ENCODE peak calls at places on chromosome 19, in ten cellular contexts. One of them, this sample, is unnamed.

GRCh38 chr19:27793128-27793643 is 1419.8 kb downstream of the UQCRFS1 start:
- DNase-seq in fibroblast of mammary gland: peak; percentile 78
- DNase-seq in spleen: peak; percentile 90
- DNase-seq in CD8-positive, alpha-beta T cell: peak; percentile 25
- DNase-seq in OCI-LY7: peak; percentile 89
- DNase-seq in cardiac muscle cell: peak; percentile 79
- DNase-seq in endothelial cell: peak; percentile 18
- DNase-seq in foreskin fibroblast: peak; percentile 93
- DNase-seq in fibroblast of pulmonary artery: peak; percentile 67
- DNase-seq in IMR-90: peak; percentile 58
- DNase-seq in this sample: no peak

GRCh38 chr19:52227196-52227940 is 37.5 kb downstream of the PPP2R1A start:
- DNase-seq in spleen: no peak
- DNase-seq in fibroblast of mammary gland: no peak
- DNase-seq in cardiac muscle cell: no peak
- DNase-seq in IMR-90: no peak
- DNase-seq in CD8-positive, alpha-beta T cell: no peak
- DNase-seq in endothelial cell: no peak
- DNase-seq in foreskin fibroblast: no peak
- DNase-seq in OCI-LY7: no peak
- DNase-seq in fibroblast of pulmonary artery: no peak
- DNase-seq in this sample: no peak

GRCh38 chr19:53102701-53103140 is 501 bp downstream of the ZNF160 start:
- DNase-seq in fibroblast of mammary gland: peak; percentile 32
- DNase-seq in foreskin fibroblast: peak; percentile 73
- DNase-seq in IMR-90: peak; percentile 31
- DNase-seq in fibroblast of pulmonary artery: peak; percentile 44
- DNase-seq in CD8-positive, alpha-beta T cell: peak; percentile 3
- DNase-seq in spleen: peak; percentile 86
- DNase-seq in cardiac muscle cell: peak; percentile 54
- DNase-seq in OCI-LY7: peak; percentile 63
- DNase-seq in endothelial cell: peak; percentile 45
- DNase-seq in this sample: peak; percentile 53

GRCh38 chr19:51921949-51922348 is 5.3 kb upstream of the ZNF613 start:
- DNase-seq in fibroblast of mammary gland: no peak
- DNase-seq in spleen: no peak
- DNase-seq in foreskin fibroblast: no peak
- DNase-seq in endothelial cell: no peak
- DNase-seq in CD8-positive, alpha-beta T cell: no peak
- DNase-seq in IMR-90: no peak
- DNase-seq in OCI-LY7: peak; percentile 28
- DNase-seq in fibroblast of pulmonary artery: no peak
- DNase-seq in cardiac muscle cell: no peak
- DNase-seq in this sample: no peak

GRCh38 chr19:1027020-1027952 is 878 bp downstream of the CNN2 start:
- DNase-seq in foreskin fibroblast: peak; percentile 65
- DNase-seq in OCI-LY7: peak; percentile 53
- DNase-seq in CD8-positive, alpha-beta T cell: no peak
- DNase-seq in fibroblast of mammary gland: no peak
- DNase-seq in IMR-90: no peak
- DNase-seq in endothelial cell: no peak
- DNase-seq in cardiac muscle cell: peak; percentile 54
- DNase-seq in fibroblast of pulmonary artery: peak; percentile 45
- DNase-seq in spleen: peak; percentile 88
- DNase-seq in this sample: no peak

GRCh38 chr19:14055396-14055795 is 6.5 kb downstream of the PALM3 start:
- DNase-seq in OCI-LY7: no peak
- DNase-seq in IMR-90: no peak
- DNase-seq in CD8-positive, alpha-beta T cell: no peak
- DNase-seq in fibroblast of pulmonary artery: no peak
- DNase-seq in endothelial cell: no peak
- DNase-seq in cardiac muscle cell: no peak
- DNase-seq in spleen: no peak
- DNase-seq in fibroblast of mammary gland: no peak
- DNase-seq in foreskin fibroblast: no peak
- DNase-seq in this sample: no peak

GRCh38 chr19:46615966-46616365 is 8.9 kb downstream of the PTGIR start:
- DNase-seq in cardiac muscle cell: no peak
- DNase-seq in OCI-LY7: no peak
- DNase-seq in endothelial cell: no peak
- DNase-seq in fibroblast of pulmonary artery: no peak
- DNase-seq in IMR-90: no peak
- DNase-seq in CD8-positive, alpha-beta T cell: no peak
- DNase-seq in spleen: peak; percentile 34
- DNase-seq in fibroblast of mammary gland: no peak
- DNase-seq in foreskin fibroblast: no peak
- DNase-seq in this sample: no peak

GRCh38 chr19:46849610-46850009 is 1.0 kb downstream of the AP2S1 start:
- DNase-seq in CD8-positive, alpha-beta T cell: no peak
- DNase-seq in OCI-LY7: no peak
- DNase-seq in IMR-90: no peak
- DNase-seq in foreskin fibroblast: peak; percentile 33
- DNase-seq in cardiac muscle cell: no peak
- DNase-seq in fibroblast of mammary gland: no peak
- DNase-seq in spleen: peak; percentile 70
- DNase-seq in fibroblast of pulmonary artery: no peak
- DNase-seq in endothelial cell: peak; percentile 30
- DNase-seq in this sample: no peak

GRCh38 chr19:37886571-37886970 is 19.8 kb downstream of the WDR87 start:
- DNase-seq in IMR-90: no peak
- DNase-seq in fibroblast of mammary gland: no peak
- DNase-seq in fibroblast of pulmonary artery: no peak
- DNase-seq in spleen: no peak
- DNase-seq in OCI-LY7: no peak
- DNase-seq in cardiac muscle cell: no peak
- DNase-seq in foreskin fibroblast: no peak
- DNase-seq in CD8-positive, alpha-beta T cell: no peak
- DNase-seq in endothelial cell: no peak
- DNase-seq in this sample: no peak

DNA sequence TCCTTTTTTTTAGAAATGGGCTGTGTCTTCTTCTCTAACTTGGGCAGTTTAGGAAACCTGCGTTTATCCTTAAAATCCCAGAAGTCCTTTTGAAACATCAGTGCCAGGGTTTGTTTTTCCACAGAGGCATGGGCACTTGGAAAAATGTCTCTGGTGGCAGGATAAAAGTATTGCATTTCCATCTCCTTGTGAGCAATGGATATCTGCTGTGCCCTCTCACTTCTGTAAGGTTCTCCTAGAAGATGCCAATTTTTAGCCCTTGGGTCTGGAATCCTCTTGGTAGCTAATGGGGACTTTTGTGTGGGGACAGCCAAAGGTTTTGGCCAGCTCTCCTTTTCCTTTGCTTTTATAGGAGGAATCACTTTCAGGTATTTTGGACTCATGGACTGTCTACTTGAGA is 21.0 kb downstream of the WDR87 start:
- DNase-seq in spleen: no peak
- DNase-seq in cardiac muscle cell: no peak
- DNase-seq in CD8-positive, alpha-beta T cell: no peak
- DNase-seq in OCI-LY7: no peak
- DNase-seq in endothelial cell: no peak
- DNase-seq in IMR-90: no peak
- DNase-seq in fibroblast of mammary gland: no peak
- DNase-seq in foreskin fibroblast: no peak
- DNase-seq in fibroblast of pulmonary artery: no peak
- DNase-seq in this sample: no peak
- TF ChIP-seq CTCF in spleen: no peak
- TF ChIP-seq CTCF in cardiac muscle cell: no peak
- TF ChIP-seq CTCF in CD8-positive, alpha-beta T cell: no peak
- TF ChIP-seq CTCF in OCI-LY7: no peak
- TF ChIP-seq CTCF in endothelial cell: no peak
- TF ChIP-seq CTCF in IMR-90: no peak
- TF ChIP-seq CTCF in fibroblast of mammary gland: no peak
- TF ChIP-seq CTCF in foreskin fibroblast: no peak
- TF ChIP-seq CTCF in fibroblast of pulmonary artery: no peak
- TF ChIP-seq CTCF in this sample: no peak

GRCh38 chr19:2209408-2209807 is 26.7 kb downstream of the PLEKHJ1 start:
- DNase-seq in fibroblast of pulmonary artery: no peak
- DNase-seq in OCI-LY7: no peak
- DNase-seq in CD8-positive, alpha-beta T cell: no peak
- DNase-seq in cardiac muscle cell: no peak
- DNase-seq in IMR-90: no peak
- DNase-seq in foreskin fibroblast: no peak
- DNase-seq in spleen: no peak
- DNase-seq in fibroblast of mammary gland: no peak
- DNase-seq in endothelial cell: no peak
- DNase-seq in this sample: no peak

GRCh38 chr19:2210206-2210605 is 25.9 kb downstream of the PLEKHJ1 start:
- DNase-seq in cardiac muscle cell: no peak
- DNase-seq in fibroblast of mammary gland: no peak
- DNase-seq in OCI-LY7: no peak
- DNase-seq in CD8-positive, alpha-beta T cell: no peak
- DNase-seq in fibroblast of pulmonary artery: no peak
- DNase-seq in spleen: no peak
- DNase-seq in foreskin fibroblast: no peak
- DNase-seq in endothelial cell: no peak
- DNase-seq in IMR-90: no peak
- DNase-seq in this sample: no peak

GRCh38 chr19:2207991-2208860 is 27.9 kb downstream of the PLEKHJ1 start:
- DNase-seq in CD8-positive, alpha-beta T cell: no peak
- DNase-seq in cardiac muscle cell: peak; percentile 57
- DNase-seq in spleen: peak; percentile 87
- DNase-seq in fibroblast of mammary gland: peak; percentile 74
- DNase-seq in endothelial cell: no peak
- DNase-seq in foreskin fibroblast: peak; percentile 96
- DNase-seq in IMR-90: peak; percentile 57
- DNase-seq in OCI-LY7: peak; percentile 56
- DNase-seq in fibroblast of pulmonary artery: peak; percentile 61
- DNase-seq in this sample: no peak

GRCh38 chr19:2207008-2207407 is 29.1 kb downstream of the PLEKHJ1 start:
- DNase-seq in fibroblast of mammary gland: no peak
- DNase-seq in fibroblast of pulmonary artery: no peak
- DNase-seq in IMR-90: no peak
- DNase-seq in CD8-positive, alpha-beta T cell: no peak
- DNase-seq in spleen: no peak
- DNase-seq in endothelial cell: no peak
- DNase-seq in foreskin fibroblast: no peak
- DNase-seq in cardiac muscle cell: no peak
- DNase-seq in OCI-LY7: no peak
- DNase-seq in this sample: no peak

GRCh38 chr19:2208975-2209374 is 27.2 kb downstream of the PLEKHJ1 start:
- DNase-seq in CD8-positive, alpha-beta T cell: no peak
- DNase-seq in fibroblast of mammary gland: no peak
- DNase-seq in fibroblast of pulmonary artery: no peak
- DNase-seq in endothelial cell: no peak
- DNase-seq in IMR-90: no peak
- DNase-seq in spleen: no peak
- DNase-seq in cardiac muscle cell: no peak
- DNase-seq in foreskin fibroblast: no peak
- DNase-seq in OCI-LY7: no peak
- DNase-seq in this sample: no peak
- TF ChIP-seq CTCF in CD8-positive, alpha-beta T cell: no peak
- TF ChIP-seq CTCF in fibroblast of mammary gland: no peak
- TF ChIP-seq CTCF in fibroblast of pulmonary artery: no peak
- TF ChIP-seq CTCF in endothelial cell: no peak
- TF ChIP-seq CTCF in IMR-90: no peak
- TF ChIP-seq CTCF in spleen: no peak
- TF ChIP-seq CTCF in cardiac muscle cell: no peak
- TF ChIP-seq CTCF in foreskin fibroblast: no peak
- TF ChIP-seq CTCF in OCI-LY7: no peak
- TF ChIP-seq CTCF in this sample: no peak

GRCh38 chr19:18194208-18194530 is 1.2 kb downstream of the MPV17L2 start:
- DNase-seq in spleen: no peak
- DNase-seq in IMR-90: no peak
- DNase-seq in cardiac muscle cell: no peak
- DNase-seq in endothelial cell: no peak
- DNase-seq in foreskin fibroblast: no peak
- DNase-seq in CD8-positive, alpha-beta T cell: no peak
- DNase-seq in fibroblast of pulmonary artery: no peak
- DNase-seq in fibroblast of mammary gland: no peak
- DNase-seq in OCI-LY7: no peak
- DNase-seq in this sample: no peak

GRCh38 chr19:18194554-18195238 is 1.7 kb downstream of the MPV17L2 start:
- DNase-seq in cardiac muscle cell: peak; percentile 77
- DNase-seq in fibroblast of mammary gland: peak; percentile 57
- DNase-seq in foreskin fibroblast: peak; percentile 47
- DNase-seq in spleen: peak; percentile 86
- DNase-seq in endothelial cell: peak; percentile 35
- DNase-seq in fibroblast of pulmonary artery: peak; percentile 56
- DNase-seq in OCI-LY7: peak; percentile 66
- DNase-seq in IMR-90: peak; percentile 34
- DNase-seq in CD8-positive, alpha-beta T cell: no peak
- DNase-seq in this sample: no peak

GRCh38 chr19:18193388-18194207 is 580 bp downstream of the MPV17L2 start:
- DNase-seq in foreskin fibroblast: peak; percentile 28
- DNase-seq in cardiac muscle cell: no peak
- DNase-seq in IMR-90: no peak
- DNase-seq in fibroblast of pulmonary artery: no peak
- DNase-seq in CD8-positive, alpha-beta T cell: no peak
- DNase-seq in endothelial cell: peak; percentile 29
- DNase-seq in spleen: peak; percentile 83
- DNase-seq in fibroblast of mammary gland: peak; percentile 8
- DNase-seq in OCI-LY7: peak; percentile 23
- DNase-seq in this sample: no peak

GRCh38 chr19:18191640-18192062 is 1.4 kb upstream of the MPV17L2 start:
- DNase-seq in fibroblast of mammary gland: no peak
- DNase-seq in foreskin fibroblast: no peak
- DNase-seq in fibroblast of pulmonary artery: no peak
- DNase-seq in cardiac muscle cell: no peak
- DNase-seq in OCI-LY7: no peak
- DNase-seq in endothelial cell: no peak
- DNase-seq in IMR-90: no peak
- DNase-seq in spleen: peak; percentile 76
- DNase-seq in CD8-positive, alpha-beta T cell: no peak
- DNase-seq in this sample: no peak

GRCh38 chr19:18192673-18193387 is at the start of gene MPV17L2:
- DNase-seq in endothelial cell: peak; percentile 97
- DNase-seq in fibroblast of mammary gland: peak; percentile 100
- DNase-seq in foreskin fibroblast: peak; percentile 100
- DNase-seq in OCI-LY7: peak; percentile 100
- DNase-seq in cardiac muscle cell: peak; percentile 100
- DNase-seq in IMR-90: peak; percentile 100
- DNase-seq in CD8-positive, alpha-beta T cell: peak; percentile 95
- DNase-seq in spleen: peak; percentile 99
- DNase-seq in fibroblast of pulmonary artery: peak; percentile 100
- DNase-seq in this sample: peak; percentile 97
- TF ChIP-seq CTCF in endothelial cell: no peak
- TF ChIP-seq CTCF in fibroblast of mammary gland: no peak
- TF ChIP-seq CTCF in foreskin fibroblast: no peak
- TF ChIP-seq CTCF in OCI-LY7: no peak
- TF ChIP-seq CTCF in cardiac muscle cell: no peak
- TF ChIP-seq CTCF in IMR-90: no peak
- TF ChIP-seq CTCF in CD8-positive, alpha-beta T cell: no peak
- TF ChIP-seq CTCF in spleen: no peak
- TF ChIP-seq CTCF in fibroblast of pulmonary artery: no peak
- TF ChIP-seq CTCF in this sample: no peak

GRCh38 chr19:44588753-44589112 is 24.6 kb upstream of the IGSF23 start:
- DNase-seq in cardiac muscle cell: no peak
- DNase-seq in CD8-positive, alpha-beta T cell: no peak
- DNase-seq in fibroblast of pulmonary artery: no peak
- DNase-seq in fibroblast of mammary gland: no peak
- DNase-seq in OCI-LY7: no peak
- DNase-seq in IMR-90: no peak
- DNase-seq in foreskin fibroblast: no peak
- DNase-seq in spleen: no peak
- DNase-seq in endothelial cell: no peak
- DNase-seq in this sample: no peak

GRCh38 chr19:44587863-44588752 is 25.3 kb upstream of the IGSF23 start:
- DNase-seq in IMR-90: peak; percentile 96
- DNase-seq in spleen: no peak
- DNase-seq in fibroblast of pulmonary artery: peak; percentile 89
- DNase-seq in cardiac muscle cell: peak; percentile 94
- DNase-seq in endothelial cell: no peak
- DNase-seq in OCI-LY7: no peak
- DNase-seq in CD8-positive, alpha-beta T cell: no peak
- DNase-seq in foreskin fibroblast: peak; percentile 89
- DNase-seq in fibroblast of mammary gland: peak; percentile 85
- DNase-seq in this sample: no peak

GRCh38 chr19:44582581-44583265 is 30.6 kb upstream of the IGSF23 start:
- DNase-seq in fibroblast of mammary gland: peak; percentile 31
- DNase-seq in spleen: no peak
- DNase-seq in endothelial cell: peak; percentile 35
- DNase-seq in cardiac muscle cell: peak; percentile 63
- DNase-seq in CD8-positive, alpha-beta T cell: no peak
- DNase-seq in fibroblast of pulmonary artery: peak; percentile 48
- DNase-seq in foreskin fibroblast: peak; percentile 49
- DNase-seq in IMR-90: no peak
- DNase-seq in OCI-LY7: peak; percentile 6
- DNase-seq in this sample: no peak

GRCh38 chr19:44581288-44581687 is 32.1 kb upstream of the IGSF23 start:
- DNase-seq in CD8-positive, alpha-beta T cell: no peak
- DNase-seq in IMR-90: no peak
- DNase-seq in spleen: no peak
- DNase-seq in foreskin fibroblast: no peak
- DNase-seq in endothelial cell: no peak
- DNase-seq in OCI-LY7: no peak
- DNase-seq in fibroblast of pulmonary artery: no peak
- DNase-seq in cardiac muscle cell: no peak
- DNase-seq in fibroblast of mammary gland: no peak
- DNase-seq in this sample: no peak

DNA sequence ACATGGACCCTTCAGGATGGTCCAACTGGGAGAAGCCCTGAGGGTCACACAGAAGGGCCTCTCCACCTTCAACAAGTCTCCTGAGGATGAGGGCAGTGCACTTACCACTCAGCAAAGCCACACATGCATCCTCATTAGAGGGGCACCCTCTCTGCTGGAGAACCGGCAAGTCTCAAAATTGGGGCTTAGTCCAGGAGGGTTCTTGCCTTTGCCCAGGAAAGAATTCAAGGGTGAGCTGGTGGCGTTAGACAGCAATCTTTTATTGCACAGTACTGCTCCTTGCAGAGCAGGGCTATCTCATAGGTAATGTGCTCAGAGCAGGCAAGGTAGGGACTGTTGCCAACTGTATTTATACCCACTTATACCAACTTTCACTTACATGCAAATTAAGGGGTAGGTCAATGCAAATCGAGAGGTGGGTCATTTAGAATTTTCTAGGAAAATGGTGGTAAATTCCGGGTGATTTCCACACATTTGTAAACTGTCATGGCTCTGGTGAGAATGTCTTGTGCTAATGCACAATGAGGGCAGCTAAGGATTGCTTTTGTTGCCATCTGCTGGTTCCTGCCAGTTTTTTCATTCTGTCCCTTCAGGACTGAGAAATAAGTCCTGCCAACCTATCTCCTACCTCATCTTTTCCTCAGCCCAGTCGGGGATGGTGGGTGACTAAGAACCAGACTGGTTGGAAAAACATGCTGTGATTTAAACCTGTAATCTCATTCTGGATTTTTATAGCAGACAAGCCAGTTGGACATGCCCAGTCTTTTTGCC is 27.8 kb upstream of the IGSF23 start:
- DNase-seq in CD8-positive, alpha-beta T cell: no peak
- DNase-seq in cardiac muscle cell: peak; percentile 55
- DNase-seq in OCI-LY7: no peak
- DNase-seq in foreskin fibroblast: peak; percentile 43
- DNase-seq in spleen: no peak
- DNase-seq in IMR-90: peak; percentile 53
- DNase-seq in fibroblast of mammary gland: peak; percentile 42
- DNase-seq in fibroblast of pulmonary artery: peak; percentile 61
- DNase-seq in endothelial cell: no peak
- DNase-seq in this sample: no peak
- TF ChIP-seq CTCF in CD8-positive, alpha-beta T cell: no peak
- TF ChIP-seq CTCF in cardiac muscle cell: peak; percentile 24
- TF ChIP-seq CTCF in OCI-LY7: peak; percentile 42
- TF ChIP-seq CTCF in foreskin fibroblast: no peak
- TF ChIP-seq CTCF in spleen: no peak
- TF ChIP-seq CTCF in IMR-90: peak; percentile 19
- TF ChIP-seq CTCF in fibroblast of mammary gland: peak; percentile 14
- TF ChIP-seq CTCF in fibroblast of pulmonary artery: peak; percentile 36
- TF ChIP-seq CTCF in endothelial cell: no peak
- TF ChIP-seq CTCF in this sample: no peak